ENCODE peak calls at places on chromosomes 1 and 21, in five cellular contexts. One of them, this sample, is unnamed.

GRCh38 chr1:156750932-156751723 is at the start of gene HDGF:
- DNase-seq in spleen: peak
- DNase-seq in breast epithelium: peak
- DNase-seq in brain microvascular endothelial cell: no peak
- DNase-seq in fibroblast of the aortic adventitia: peak
- DNase-seq in this sample: peak

GRCh38 chr1:31932491-31933316 is 5.5 kb downstream of the PTP4A2 start:
- DNase-seq in breast epithelium: no peak
- DNase-seq in fibroblast of the aortic adventitia: no peak
- DNase-seq in spleen: no peak
- DNase-seq in brain microvascular endothelial cell: no peak
- DNase-seq in this sample: no peak

GRCh38 chr1:21663951-21664805 is 5.0 kb downstream of the RAP1GAP start:
- DNase-seq in spleen: peak
- DNase-seq in brain microvascular endothelial cell: no peak
- DNase-seq in fibroblast of the aortic adventitia: no peak
- DNase-seq in breast epithelium: no peak
- DNase-seq in this sample: no peak

GRCh38 chr1:7550981-7551380 is 220.1 kb upstream of the VAMP3 start:
- DNase-seq in fibroblast of the aortic adventitia: no peak
- DNase-seq in breast epithelium: no peak
- DNase-seq in brain microvascular endothelial cell: no peak
- DNase-seq in spleen: peak
- DNase-seq in this sample: no peak

GRCh38 chr1:58157281-58157680 is 389.2 kb downstream of the OMA1 start:
- DNase-seq in spleen: no peak
- DNase-seq in brain microvascular endothelial cell: no peak
- DNase-seq in fibroblast of the aortic adventitia: no peak
- DNase-seq in breast epithelium: no peak
- DNase-seq in this sample: no peak

GRCh38 chr1:220748091-220748934 is at the start of gene MTARC2:
- DNase-seq in brain microvascular endothelial cell: peak
- DNase-seq in spleen: peak
- DNase-seq in breast epithelium: peak
- DNase-seq in fibroblast of the aortic adventitia: peak
- DNase-seq in this sample: peak

GRCh38 chr21:44932366-44933181 is 7.3 kb upstream of the SLX9 start:
- DNase-seq in fibroblast of the aortic adventitia: no peak
- DNase-seq in brain microvascular endothelial cell: no peak
- DNase-seq in spleen: peak
- DNase-seq in breast epithelium: no peak
- DNase-seq in this sample: peak

GRCh38 chr1:32500387-32501209 is 35.7 kb downstream of the ZBTB8B start:
- DNase-seq in brain microvascular endothelial cell: no peak
- DNase-seq in spleen: peak
- DNase-seq in breast epithelium: peak
- DNase-seq in fibroblast of the aortic adventitia: peak
- DNase-seq in this sample: peak

GRCh38 chr21:26557106-26557505 is 16.0 kb downstream of the CYYR1 start:
- DNase-seq in spleen: no peak
- DNase-seq in brain microvascular endothelial cell: no peak
- DNase-seq in fibroblast of the aortic adventitia: no peak
- DNase-seq in breast epithelium: no peak
- DNase-seq in this sample: no peak

GRCh38 chr1:156226782-156227181 is 14.0 kb downstream of the PMF1 start:
- DNase-seq in brain microvascular endothelial cell: no peak
- DNase-seq in fibroblast of the aortic adventitia: no peak
- DNase-seq in breast epithelium: no peak
- DNase-seq in spleen: peak
- DNase-seq in this sample: no peak

GRCh38 chr1:39204441-39205081 is at the start of gene MACF1:
- DNase-seq in brain microvascular endothelial cell: peak
- DNase-seq in spleen: no peak
- DNase-seq in breast epithelium: peak
- DNase-seq in fibroblast of the aortic adventitia: peak
- DNase-seq in this sample: peak

GRCh38 chr1:169495916-169496315 is 10.2 kb upstream of the SLC19A2 start:
- DNase-seq in brain microvascular endothelial cell: no peak
- DNase-seq in fibroblast of the aortic adventitia: no peak
- DNase-seq in spleen: no peak
- DNase-seq in breast epithelium: no peak
- DNase-seq in this sample: no peak

GRCh38 chr1:186044079-186044685 is 310.0 kb downstream of the HMCN1 start:
- DNase-seq in brain microvascular endothelial cell: no peak
- DNase-seq in breast epithelium: no peak
- DNase-seq in fibroblast of the aortic adventitia: no peak
- DNase-seq in spleen: no peak
- DNase-seq in this sample: no peak

GRCh38 chr21:44478801-44479167 is 23.5 kb downstream of the LRRC3 start:
- DNase-seq in brain microvascular endothelial cell: no peak
- DNase-seq in spleen: peak
- DNase-seq in breast epithelium: no peak
- DNase-seq in fibroblast of the aortic adventitia: no peak
- DNase-seq in this sample: no peak

GRCh38 chr1:84078108-84078823 is 65.8 kb upstream of the PRKACB start:
- DNase-seq in breast epithelium: no peak
- DNase-seq in fibroblast of the aortic adventitia: peak
- DNase-seq in spleen: peak
- DNase-seq in brain microvascular endothelial cell: no peak
- DNase-seq in this sample: peak

GRCh38 chr1:6348511-6349191 is 44.9 kb downstream of the ACOT7 start:
- DNase-seq in brain microvascular endothelial cell: peak
- DNase-seq in breast epithelium: peak
- DNase-seq in fibroblast of the aortic adventitia: peak
- DNase-seq in spleen: peak
- DNase-seq in this sample: peak

GRCh38 chr1:19454265-19455198 is 30.8 kb downstream of the CAPZB start:
- DNase-seq in brain microvascular endothelial cell: no peak
- DNase-seq in fibroblast of the aortic adventitia: no peak
- DNase-seq in spleen: no peak
- DNase-seq in breast epithelium: no peak
- DNase-seq in this sample: no peak

DNA sequence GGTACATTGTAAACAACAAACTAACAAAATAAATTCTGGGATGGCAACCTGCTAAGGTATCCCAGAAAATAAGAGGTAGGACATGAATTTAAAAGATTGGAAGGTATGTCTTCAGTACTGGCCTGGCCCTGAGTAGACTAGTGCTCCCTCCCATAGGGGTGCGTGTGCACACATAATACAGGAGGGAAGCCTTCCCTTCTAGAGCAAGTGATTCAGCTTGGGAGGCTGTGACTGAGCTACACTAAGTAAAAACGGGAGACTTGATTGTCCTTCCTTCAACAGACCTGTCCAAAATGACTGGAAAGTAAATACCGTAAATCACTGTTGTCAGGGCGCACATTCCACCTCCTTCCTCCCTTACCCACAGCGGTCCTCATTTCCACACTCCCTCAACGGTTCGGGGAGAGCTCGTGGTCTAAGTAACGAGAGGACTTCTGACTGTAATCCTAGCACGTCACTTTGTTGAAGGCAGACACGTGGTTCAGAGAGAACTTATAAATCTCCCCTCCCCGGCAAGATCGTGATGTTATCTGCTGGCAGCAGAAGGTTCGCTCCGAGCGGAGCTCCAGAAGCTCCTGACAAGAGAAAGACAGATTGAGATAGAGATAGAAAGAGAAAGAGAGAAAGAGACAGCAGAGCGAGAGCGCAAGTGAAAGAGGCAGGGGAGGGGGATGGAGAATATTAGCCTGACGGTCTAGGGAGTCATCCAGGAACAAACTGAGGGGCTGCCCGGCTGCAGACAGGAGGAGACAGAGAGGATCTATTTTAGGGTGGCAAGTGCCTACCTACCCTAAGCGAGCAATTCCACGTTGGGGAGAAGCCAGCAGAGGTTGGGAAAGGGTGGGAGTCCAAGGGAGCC is at the start of gene TGFB2:
- DNase-seq in brain microvascular endothelial cell: peak
- DNase-seq in spleen: no peak
- DNase-seq in fibroblast of the aortic adventitia: peak
- DNase-seq in breast epithelium: peak
- DNase-seq in this sample: peak
- TF ChIP-seq CTCF in brain microvascular endothelial cell: peak
- TF ChIP-seq CTCF in spleen: no peak
- TF ChIP-seq CTCF in fibroblast of the aortic adventitia: peak
- TF ChIP-seq CTCF in breast epithelium: no peak
- TF ChIP-seq CTCF in this sample: no peak

GRCh38 chr1:53766194-53766748 is 27.3 kb upstream of the GLIS1 start:
- DNase-seq in brain microvascular endothelial cell: no peak
- DNase-seq in breast epithelium: no peak
- DNase-seq in spleen: no peak
- DNase-seq in fibroblast of the aortic adventitia: no peak
- DNase-seq in this sample: no peak

GRCh38 chr1:53769184-53769583 is 30.2 kb upstream of the GLIS1 start:
- DNase-seq in spleen: no peak
- DNase-seq in brain microvascular endothelial cell: no peak
- DNase-seq in fibroblast of the aortic adventitia: no peak
- DNase-seq in breast epithelium: no peak
- DNase-seq in this sample: no peak

GRCh38 chr1:53769780-53770179 is 30.8 kb upstream of the GLIS1 start:
- DNase-seq in breast epithelium: no peak
- DNase-seq in fibroblast of the aortic adventitia: peak
- DNase-seq in spleen: no peak
- DNase-seq in brain microvascular endothelial cell: no peak
- DNase-seq in this sample: peak

GRCh38 chr1:53765656-53766055 is 26.7 kb upstream of the GLIS1 start:
- DNase-seq in fibroblast of the aortic adventitia: peak
- DNase-seq in brain microvascular endothelial cell: peak
- DNase-seq in breast epithelium: no peak
- DNase-seq in spleen: no peak
- DNase-seq in this sample: peak

DNA sequence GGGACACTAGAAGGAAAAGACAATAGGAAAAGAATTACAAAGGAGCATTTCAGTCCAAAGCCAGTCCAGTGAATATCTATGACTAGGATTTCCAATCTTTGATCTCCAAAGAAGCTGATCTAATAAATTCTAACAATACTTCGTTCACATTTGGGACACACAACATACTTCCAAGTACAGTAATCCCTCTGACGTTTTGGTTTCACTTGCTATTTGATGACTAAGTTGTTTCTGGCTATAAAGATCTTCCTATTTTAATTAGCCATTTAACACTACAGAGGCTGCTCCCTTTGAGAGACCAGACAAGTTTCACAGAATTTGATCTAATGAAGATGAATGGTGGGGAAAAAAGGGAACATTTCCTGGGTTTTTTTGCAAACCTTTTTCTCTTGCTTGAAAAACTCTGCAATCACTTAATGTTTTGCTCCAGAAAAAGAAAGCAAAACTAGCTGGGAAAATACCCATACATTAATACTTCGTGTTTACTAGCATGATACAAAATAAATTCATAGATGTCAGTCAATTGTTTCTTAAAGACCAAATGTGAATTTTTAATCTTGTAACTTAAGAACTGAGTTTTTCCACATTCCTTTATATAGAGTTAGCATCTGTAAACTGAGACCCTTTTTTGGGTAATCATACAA is 27.9 kb upstream of the GLIS1 start:
- DNase-seq in spleen: no peak
- DNase-seq in brain microvascular endothelial cell: peak
- DNase-seq in breast epithelium: no peak
- DNase-seq in fibroblast of the aortic adventitia: peak
- DNase-seq in this sample: peak
- H3K4me3 ChIP-seq in spleen: peak
- H3K4me3 ChIP-seq in brain microvascular endothelial cell: no peak
- H3K4me3 ChIP-seq in breast epithelium: no peak
- H3K4me3 ChIP-seq in fibroblast of the aortic adventitia: peak
- H3K4me3 ChIP-seq in this sample: peak

GRCh38 chr1:228459091-228459993 is 27.8 kb upstream of the RNF187 start:
- DNase-seq in fibroblast of the aortic adventitia: peak
- DNase-seq in spleen: peak
- DNase-seq in breast epithelium: no peak
- DNase-seq in brain microvascular endothelial cell: peak
- DNase-seq in this sample: peak
- TF ChIP-seq CTCF in fibroblast of the aortic adventitia: peak
- TF ChIP-seq CTCF in spleen: peak
- TF ChIP-seq CTCF in breast epithelium: peak
- TF ChIP-seq CTCF in brain microvascular endothelial cell: peak
- TF ChIP-seq CTCF in this sample: peak

GRCh38 chr1:227316456-227316855 is 1.8 kb downstream of the CDC42BPA start:
- DNase-seq in brain microvascular endothelial cell: no peak
- DNase-seq in breast epithelium: no peak
- DNase-seq in spleen: no peak
- DNase-seq in fibroblast of the aortic adventitia: peak
- DNase-seq in this sample: no peak

GRCh38 chr1:227311389-227312001 is 6.8 kb downstream of the CDC42BPA start:
- DNase-seq in fibroblast of the aortic adventitia: no peak
- DNase-seq in breast epithelium: no peak
- DNase-seq in brain microvascular endothelial cell: no peak
- DNase-seq in spleen: no peak
- DNase-seq in this sample: no peak

GRCh38 chr1:227315500-227316346 is 2.6 kb downstream of the CDC42BPA start:
- DNase-seq in brain microvascular endothelial cell: peak
- DNase-seq in fibroblast of the aortic adventitia: peak
- DNase-seq in spleen: no peak
- DNase-seq in breast epithelium: no peak
- DNase-seq in this sample: peak

GRCh38 chr1:227312364-227313025 is 5.8 kb downstream of the CDC42BPA start:
- DNase-seq in breast epithelium: no peak
- DNase-seq in fibroblast of the aortic adventitia: no peak
- DNase-seq in spleen: no peak
- DNase-seq in brain microvascular endothelial cell: no peak
- DNase-seq in this sample: no peak

GRCh38 chr1:227314014-227314848 is 4.1 kb downstream of the CDC42BPA start:
- DNase-seq in spleen: no peak
- DNase-seq in breast epithelium: no peak
- DNase-seq in brain microvascular endothelial cell: no peak
- DNase-seq in fibroblast of the aortic adventitia: peak
- DNase-seq in this sample: no peak
- H3K4me3 ChIP-seq in spleen: no peak
- H3K4me3 ChIP-seq in breast epithelium: peak
- H3K4me3 ChIP-seq in brain microvascular endothelial cell: peak
- H3K4me3 ChIP-seq in fibroblast of the aortic adventitia: peak
- H3K4me3 ChIP-seq in this sample: peak

GRCh38 chr1:165147799-165148198 is 208.7 kb downstream of the LMX1A start:
- DNase-seq in brain microvascular endothelial cell: no peak
- DNase-seq in breast epithelium: no peak
- DNase-seq in fibroblast of the aortic adventitia: no peak
- DNase-seq in spleen: no peak
- DNase-seq in this sample: no peak

GRCh38 chr1:165153182-165153581 is 203.3 kb downstream of the LMX1A start:
- DNase-seq in spleen: no peak
- DNase-seq in breast epithelium: no peak
- DNase-seq in brain microvascular endothelial cell: no peak
- DNase-seq in fibroblast of the aortic adventitia: no peak
- DNase-seq in this sample: no peak

GRCh38 chr1:165152109-165152508 is 204.4 kb downstream of the LMX1A start:
- DNase-seq in breast epithelium: no peak
- DNase-seq in brain microvascular endothelial cell: no peak
- DNase-seq in spleen: no peak
- DNase-seq in fibroblast of the aortic adventitia: no peak
- DNase-seq in this sample: no peak

GRCh38 chr1:165152727-165153126 is 203.8 kb downstream of the LMX1A start:
- DNase-seq in breast epithelium: no peak
- DNase-seq in spleen: no peak
- DNase-seq in brain microvascular endothelial cell: no peak
- DNase-seq in fibroblast of the aortic adventitia: no peak
- DNase-seq in this sample: no peak
- TF ChIP-seq CTCF in breast epithelium: no peak
- TF ChIP-seq CTCF in spleen: no peak
- TF ChIP-seq CTCF in brain microvascular endothelial cell: no peak
- TF ChIP-seq CTCF in fibroblast of the aortic adventitia: no peak
- TF ChIP-seq CTCF in this sample: peak